ENCODE peak calls at places on chromosomes 12 and 14, in nine cellular contexts. A is naive thymus-derived CD8-positive, alpha-beta T cell; I is Calu3; U is HuH-7; Q is fibroblast of lung; D is HFF-Myc; F is CD14-positive monocyte; V is PC-9; W is NCI-H460. X is an unnamed sample.

GRCh38 chr14:55535521-55536207 is 44.3 kb upstream of the KTN1 start:
- DNase-seq in A (no peak), I (no peak), U (no peak), Q (no peak), D (no peak), F (no peak), V (peak), W (no peak), X (no peak)

GRCh38 chr12:16914853-16915252 is 308.9 kb upstream of the LMO3 start:
- DNase-seq in A (no peak), I (no peak), U (no peak), Q (no peak), D (no peak), F (no peak), V (no peak), W (no peak), X (no peak)

GRCh38 chr12:38903596-38903995 is 1.8 kb downstream of the CPNE8 start:
- DNase-seq in A (no peak), I (no peak), U (no peak), Q (no peak), D (no peak), F (no peak), V (no peak), W (no peak), X (no peak)

GRCh38 chr12:953776-954175 is 4.3 kb upstream of the RAD52 start:
- DNase-seq in A (no peak), I (no peak), U (no peak), Q (peak), D (no peak), F (no peak), V (peak), W (no peak), X (peak)

GRCh38 chr12:69524331-69524630 is 54.1 kb downstream of the FRS2 start:
- DNase-seq in A (no peak), I (no peak), U (no peak), Q (no peak), D (no peak), F (no peak), V (no peak), W (no peak), X (no peak)

GRCh38 chr12:13241833-13242232 is 45.3 kb downstream of the EMP1 start:
- DNase-seq in A (no peak), I (peak), U (no peak), Q (no peak), D (no peak), F (no peak), V (no peak), W (no peak), X (no peak)

GRCh38 chr12:69685810-69686209 is 13.3 kb downstream of the BEST3 start:
- DNase-seq in A (no peak), I (no peak), U (no peak), Q (peak), D (no peak), F (no peak), V (no peak), W (no peak), X (peak)

GRCh38 chr12:11762723-11763326 is 113.4 kb downstream of the ETV6 start:
- DNase-seq in A (no peak), I (no peak), U (no peak), Q (no peak), D (no peak), F (no peak), V (no peak), W (no peak), X (no peak)

GRCh38 chr14:60904381-60904780 is 76.5 kb downstream of the TRMT5 start:
- DNase-seq in A (no peak), I (no peak), U (no peak), Q (peak), D (no peak), F (no peak), V (no peak), W (no peak), X (no peak)

GRCh38 chr14:23942587-23942986 is 11.0 kb upstream of the DHRS4 start:
- DNase-seq in A (no peak), I (no peak), U (no peak), Q (no peak), D (no peak), F (no peak), V (no peak), W (no peak), X (no peak)

GRCh38 chr12:42587564-42588307 is 1.8 kb downstream of the PRICKLE1 start:
- DNase-seq in A (no peak), I (no peak), U (no peak), Q (no peak), D (no peak), F (no peak), V (no peak), W (no peak), X (no peak)

GRCh38 chr14:31270196-31270772 is 62.7 kb upstream of the HECTD1 start:
- DNase-seq in A (no peak), I (peak), U (no peak), Q (no peak), D (no peak), F (no peak), V (no peak), W (peak), X (no peak)

GRCh38 chr14:32010561-32011188 is 66.4 kb upstream of the ARHGAP5 start:
- DNase-seq in A (no peak), I (no peak), U (peak), Q (peak), D (peak), F (no peak), V (peak), W (peak), X (no peak)

GRCh38 chr14:35879141-35879648 is 53.1 kb downstream of the BRMS1L start:
- DNase-seq in A (no peak), I (no peak), U (no peak), Q (peak), D (no peak), F (no peak), V (no peak), W (no peak), X (no peak)

GRCh38 chr14:64632056-64632455 is 72.2 kb upstream of the PLEKHG3 start:
- DNase-seq in A (no peak), I (no peak), U (no peak), Q (no peak), D (no peak), F (no peak), V (no peak), W (no peak), X (no peak)

GRCh38 chr12:1593232-1594044 is 943 bp downstream of the FBXL14 start:
- DNase-seq in A (peak), I (peak), U (no peak), Q (no peak), D (no peak), F (no peak), V (peak), W (no peak), X (no peak)

GRCh38 chr12:32110942-32111341 is 4.3 kb downstream of the BICD1 start:
- DNase-seq in A (no peak), I (no peak), U (no peak), Q (no peak), D (no peak), F (no peak), V (no peak), W (no peak), X (no peak)

GRCh38 chr12:111406474-111407370 is 999 bp downstream of the SH2B3 start:
- DNase-seq in A (peak), I (no peak), U (no peak), Q (no peak), D (no peak), F (peak), V (no peak), W (no peak), X (no peak)

GRCh38 chr12:30827406-30828055 is 72.8 kb upstream of the CAPRIN2 start:
- DNase-seq in A (no peak), I (no peak), U (no peak), Q (no peak), D (no peak), F (no peak), V (no peak), W (no peak), X (no peak)

GRCh38 chr12:114669501-114670256 is 14.3 kb downstream of the TBX3 start:
- DNase-seq in A (no peak), I (no peak), U (no peak), Q (peak), D (no peak), F (no peak), V (no peak), W (no peak), X (no peak)

GRCh38 chr12:93571854-93572711 is at the start of gene SOCS2:
- DNase-seq in A (peak), I (peak), U (peak), Q (peak), D (no peak), F (no peak), V (no peak), W (peak), X (no peak)

GRCh38 chr14:105168979-105169507 is 467 bp upstream of the JAG2 start:
- DNase-seq in A (no peak), I (no peak), U (peak), Q (no peak), D (no peak), F (no peak), V (no peak), W (no peak), X (no peak)

X was measured in fibroblast of the conjunctiva.